ENCODE peak calls at places on chromosomes 11 and 22, in seven cellular contexts. E is HAP-1; U is hypothalamus; P is naive thymus-derived CD8-positive, alpha-beta T cell; I is dorsolateral prefrontal cortex; W is AG20443; X is NCI-H1417. T is an unnamed sample.

GRCh38 chr11:33045551-33046255 is 6.3 kb downstream of the TCP11L1 start:
- DNase-seq in E (peak; percentile 92), U (no peak), P (no peak), I (no peak), W (no peak), X (no peak), T (no peak)

GRCh38 chr22:38467904-38468760 is at the start of gene KDELR3:
- DNase-seq in E (no peak), U (peak; percentile 30), P (peak; percentile 14), I (no peak), W (peak; percentile 98), X (no peak), T (no peak)

GRCh38 chr11:28858076-28858475 is 749.9 kb downstream of the METTL15 start:
- DNase-seq in E (no peak), U (no peak), P (no peak), I (no peak), W (no peak), X (no peak), T (no peak)

GRCh38 chr11:13329670-13330401 is 52.2 kb downstream of the BMAL1 start:
- DNase-seq in E (no peak), U (no peak), P (no peak), I (no peak), W (no peak), X (peak; percentile 84), T (no peak)

GRCh38 chr11:23897453-23898289 is 599.2 kb upstream of the LUZP2 start:
- DNase-seq in E (no peak), U (no peak), P (no peak), I (no peak), W (peak; percentile 61), X (no peak), T (peak; percentile 75)

GRCh38 chr11:57498540-57498939 is 17.0 kb downstream of the SLC43A1 start:
- DNase-seq in E (no peak), U (no peak), P (no peak), I (no peak), W (no peak), X (no peak), T (no peak)

GRCh38 chr22:32905400-32905799 is 103.9 kb downstream of the TIMP3 start:
- DNase-seq in E (no peak), U (no peak), P (no peak), I (no peak), W (no peak), X (no peak), T (no peak)

GRCh38 chr11:34266987-34267386 is 90.8 kb downstream of the ABTB2 start:
- DNase-seq in E (no peak), U (peak; percentile 51), P (no peak), I (peak; percentile 37), W (no peak), X (no peak), T (no peak)

GRCh38 chr11:47003180-47003877 is 66.8 kb downstream of the CSTPP1 start:
- DNase-seq in E (no peak), U (peak; percentile 11), P (no peak), I (peak; percentile 9), W (no peak), X (no peak), T (no peak)

GRCh38 chr11:17734986-17735822 is 623 bp downstream of the KCNC1 start:
- DNase-seq in E (peak; percentile 49), U (peak; percentile 50), P (no peak), I (no peak), W (peak; percentile 92), X (peak; percentile 48), T (no peak)

GRCh38 chr11:96538104-96538503 is 148.3 kb downstream of the JRKL start:
- DNase-seq in E (no peak), U (no peak), P (no peak), I (no peak), W (no peak), X (no peak), T (no peak)

GRCh38 chr11:102117472-102118113 is 7.3 kb downstream of the YAP1 start:
- DNase-seq in E (no peak), U (no peak), P (no peak), I (no peak), W (no peak), X (no peak), T (no peak)

GRCh38 chr11:109303342-109303741 is 118.6 kb upstream of the C11orf87 start:
- DNase-seq in E (no peak), U (no peak), P (no peak), I (no peak), W (no peak), X (no peak), T (no peak)

GRCh38 chr22:48481748-48482147 is 1345.9 kb downstream of the BRD1 start:
- DNase-seq in E (no peak), U (no peak), P (no peak), I (no peak), W (no peak), X (no peak), T (no peak)

GRCh38 chr11:74055938-74056337 is 47.1 kb upstream of the UCP3 start:
- DNase-seq in E (no peak), U (no peak), P (no peak), I (no peak), W (peak; percentile 60), X (no peak), T (no peak)

GRCh38 chr22:36036167-36036624 is 7.6 kb upstream of the RBFOX2 start:
- DNase-seq in E (peak; percentile 46), U (no peak), P (no peak), I (no peak), W (no peak), X (no peak), T (no peak)

GRCh38 chr11:65778431-65778900 is 2.3 kb downstream of the AP5B1 start:
- DNase-seq in E (no peak), U (no peak), P (no peak), I (no peak), W (no peak), X (no peak), T (no peak)

GRCh38 chr11:26620282-26621045 is 48.4 kb upstream of the MUC15 start:
- DNase-seq in E (no peak), U (no peak), P (no peak), I (no peak), W (no peak), X (no peak), T (no peak)

GRCh38 chr11:129637473-129637872 is 178.2 kb upstream of the TMEM45B start:
- DNase-seq in E (no peak), U (no peak), P (no peak), I (no peak), W (no peak), X (no peak), T (no peak)

GRCh38 chr11:113023228-113023627 is 62.0 kb downstream of the NCAM1 start:
- DNase-seq in E (no peak), U (no peak), P (no peak), I (no peak), W (peak; percentile 16), X (no peak), T (no peak)

GRCh38 chr11:45176996-45177395 is 30.6 kb downstream of the PRDM11 start:
- DNase-seq in E (no peak), U (no peak), P (no peak), I (no peak), W (no peak), X (peak; percentile 6), T (no peak)

GRCh38 chr22:50252081-50253045 is 1.3 kb upstream of the HDAC10 start:
- DNase-seq in E (peak; percentile 29), U (peak; percentile 57), P (peak; percentile 59), I (no peak), W (peak; percentile 80), X (no peak), T (no peak)

GRCh38 chr11:123899792-123900191 is 2.2 kb upstream of the OR8D4 start:
- DNase-seq in E (no peak), U (no peak), P (no peak), I (no peak), W (no peak), X (no peak), T (no peak)

GRCh38 chr11:133964946-133965632 is 8.3 kb upstream of the IGSF9B start:
- DNase-seq in E (no peak), U (no peak), P (no peak), I (no peak), W (peak; percentile 68), X (no peak), T (no peak)